ENCODE peak calls at places on chromosome 12, in six cellular contexts. X is neural progenitor cell, M is K562, S is kidney epithelial cell, I is MCF 10A, W is progenitor cell of endocrine pancreas. Y is an unnamed sample.

GRCh38 chr12:53052419-53053222 is 2.8 kb downstream of the TNS2 start:
- DNase-seq in X (no peak), M (no peak), S (no peak), I (peak), W (no peak), Y (no peak)

GRCh38 chr12:74415633-74416032 is 122.0 kb upstream of the ATXN7L3B start:
- DNase-seq in X (peak), M (peak), S (no peak), I (peak), W (no peak), Y (no peak)

GRCh38 chr12:126353604-126354003 is 1288.4 kb downstream of the AACS start:
- DNase-seq in X (no peak), M (no peak), S (no peak), I (peak), W (no peak), Y (no peak)

GRCh38 chr12:131066207-131066885 is 112.6 kb downstream of the ADGRD1 start:
- DNase-seq in X (no peak), M (no peak), S (no peak), I (no peak), W (no peak), Y (no peak)

GRCh38 chr12:49170924-49171323 is 18.0 kb downstream of the TUBA1A start:
- DNase-seq in X (no peak), M (no peak), S (no peak), I (no peak), W (no peak), Y (no peak)

GRCh38 chr12:27133022-27133590 is 50.7 kb upstream of the C12orf71 start:
- DNase-seq in X (no peak), M (no peak), S (no peak), I (no peak), W (no peak), Y (no peak)

GRCh38 chr12:4274960-4275868 is 1.7 kb downstream of the CCND2 start:
- DNase-seq in X (peak), M (no peak), S (no peak), I (no peak), W (no peak), Y (no peak)

GRCh38 chr12:113467154-113467513 is 4.5 kb downstream of the LHX5 start:
- DNase-seq in X (no peak), M (peak), S (no peak), I (no peak), W (no peak), Y (no peak)

GRCh38 chr12:70648831-70649230 is 11.6 kb upstream of the PTPRB start:
- DNase-seq in X (no peak), M (no peak), S (no peak), I (peak), W (no peak), Y (no peak)

GRCh38 chr12:4106617-4107016 is 166.9 kb upstream of the CCND2 start:
- DNase-seq in X (no peak), M (no peak), S (no peak), I (no peak), W (no peak), Y (no peak)

GRCh38 chr12:80374615-80375014 is 69.4 kb upstream of the PTPRQ start:
- DNase-seq in X (no peak), M (no peak), S (no peak), I (no peak), W (no peak), Y (no peak)

GRCh38 chr12:24668563-24668962 is 280.3 kb downstream of the BCAT1 start:
- DNase-seq in X (no peak), M (no peak), S (no peak), I (no peak), W (no peak), Y (no peak)

GRCh38 chr12:122686538-122686937 is 16.6 kb downstream of the HCAR2 start:
- DNase-seq in X (no peak), M (no peak), S (no peak), I (no peak), W (no peak), Y (no peak)

GRCh38 chr12:57079821-57080220 is 1.2 kb upstream of the NEMP1 start:
- DNase-seq in X (no peak), M (no peak), S (no peak), I (no peak), W (no peak), Y (no peak)

GRCh38 chr12:42498549-42499247 is 90.8 kb downstream of the PRICKLE1 start:
- DNase-seq in X (no peak), M (no peak), S (no peak), I (no peak), W (no peak), Y (no peak)

GRCh38 chr12:68367903-68368302 is 35.7 kb upstream of the MDM1 start:
- DNase-seq in X (no peak), M (no peak), S (no peak), I (no peak), W (no peak), Y (no peak)

GRCh38 chr12:92065018-92065499 is 80.6 kb downstream of the BTG1 start:
- DNase-seq in X (no peak), M (no peak), S (no peak), I (no peak), W (no peak), Y (no peak)

GRCh38 chr12:77065361-77066204 is at the start of gene E2F7:
- DNase-seq in X (peak), M (peak), S (peak), I (peak), W (peak), Y (no peak)

GRCh38 chr12:60437297-60437696 is 841.5 kb downstream of the SLC16A7 start:
- DNase-seq in X (no peak), M (no peak), S (no peak), I (no peak), W (no peak), Y (no peak)

GRCh38 chr12:106863185-106863584 is 88.7 kb downstream of the RIC8B start:
- DNase-seq in X (no peak), M (no peak), S (no peak), I (no peak), W (no peak), Y (no peak)

GRCh38 chr12:127389923-127390322 is 877.0 kb upstream of the TMEM132C start:
- DNase-seq in X (peak), M (no peak), S (peak), I (peak), W (peak), Y (no peak)

GRCh38 chr12:57899010-57899662 is 42.2 kb upstream of the ATP23 start:
- DNase-seq in X (no peak), M (no peak), S (no peak), I (peak), W (no peak), Y (no peak)

GRCh38 chr12:1566449-1567135 is 27.8 kb downstream of the FBXL14 start:
- DNase-seq in X (peak), M (peak), S (no peak), I (no peak), W (no peak), Y (no peak)

GRCh38 chr12:15982471-15982870 is 71.3 kb downstream of the DERA start:
- DNase-seq in X (no peak), M (no peak), S (no peak), I (peak), W (no peak), Y (no peak)

GRCh38 chr12:62252576-62252975 is 7.6 kb upstream of the USP15 start:
- DNase-seq in X (no peak), M (no peak), S (no peak), I (peak), W (no peak), Y (no peak)

GRCh38 chr12:28996688-28997087 is 152.4 kb upstream of the FAR2 start:
- DNase-seq in X (no peak), M (no peak), S (no peak), I (no peak), W (no peak), Y (no peak)

GRCh38 chr12:26744697-26745440 is 88.1 kb downstream of the ITPR2 start:
- DNase-seq in X (no peak), M (no peak), S (no peak), I (no peak), W (no peak), Y (no peak)

GRCh38 chr12:5088586-5089264 is 45.0 kb downstream of the KCNA5 start:
- DNase-seq in X (no peak), M (no peak), S (no peak), I (no peak), W (no peak), Y (no peak)

GRCh38 chr12:124170756-124171155 is 124.1 kb upstream of the RFLNA start:
- DNase-seq in X (no peak), M (no peak), S (no peak), I (no peak), W (no peak), Y (no peak)

GRCh38 chr12:92403210-92404175 is 257.8 kb upstream of the BTG1 start:
- DNase-seq in X (no peak), M (peak), S (peak), I (no peak), W (no peak), Y (peak)

GRCh38 chr12:15688202-15688736 is 100.9 kb downstream of the EPS8 start:
- DNase-seq in X (no peak), M (no peak), S (no peak), I (peak), W (no peak), Y (no peak)

GRCh38 chr12:49295087-49296001 is at the start of gene PRPH:
- DNase-seq in X (peak), M (no peak), S (no peak), I (no peak), W (no peak), Y (no peak)

GRCh38 chr12:52956987-52957386 is 8.1 kb downstream of the KRT18 start:
- DNase-seq in X (peak), M (no peak), S (no peak), I (no peak), W (no peak), Y (no peak)

GRCh38 chr12:122005252-122005651 is 16.4 kb upstream of the BCL7A start:
- DNase-seq in X (no peak), M (no peak), S (no peak), I (no peak), W (no peak), Y (no peak)

GRCh38 chr12:116959845-116960514 is 49.2 kb downstream of the FBXW8 start:
- DNase-seq in X (no peak), M (no peak), S (no peak), I (no peak), W (no peak), Y (no peak)

GRCh38 chr12:51326762-51327439 is 2.9 kb upstream of the BIN2 start:
- DNase-seq in X (no peak), M (peak), S (no peak), I (peak), W (no peak), Y (no peak)

GRCh38 chr12:102343361-102344121 is 136.8 kb downstream of the IGF1 start:
- DNase-seq in X (peak), M (no peak), S (no peak), I (peak), W (no peak), Y (no peak)

GRCh38 chr12:104958009-104958945 is at the start of gene SLC41A2:
- DNase-seq in X (peak), M (peak), S (peak), I (peak), W (peak), Y (peak)
- TF ChIP-seq CTCF in X (no peak), M (no peak), S (peak), I (peak), W (no peak), Y (peak)

GRCh38 chr12:108772247-108772646 is 40.9 kb upstream of the CORO1C start:
- DNase-seq in X (no peak), M (peak), S (no peak), I (no peak), W (no peak), Y (no peak)
- TF ChIP-seq CTCF in X (no peak), M (no peak), S (no peak), I (no peak), W (no peak), Y (no peak)

GRCh38 chr12:9066183-9066623 is 49.5 kb downstream of the A2M start:
- DNase-seq in X (no peak), M (no peak), S (no peak), I (no peak), W (no peak), Y (no peak)

GRCh38 chr12:9071518-9071917 is 44.2 kb downstream of the A2M start:
- DNase-seq in X (no peak), M (no peak), S (no peak), I (no peak), W (no peak), Y (no peak)

GRCh38 chr12:9070351-9070750 is 45.4 kb downstream of the A2M start:
- DNase-seq in X (no peak), M (no peak), S (no peak), I (no peak), W (no peak), Y (no peak)

GRCh38 chr12:9066755-9067433 is 48.8 kb downstream of the A2M start:
- DNase-seq in X (no peak), M (no peak), S (no peak), I (no peak), W (no peak), Y (no peak)

DNA sequence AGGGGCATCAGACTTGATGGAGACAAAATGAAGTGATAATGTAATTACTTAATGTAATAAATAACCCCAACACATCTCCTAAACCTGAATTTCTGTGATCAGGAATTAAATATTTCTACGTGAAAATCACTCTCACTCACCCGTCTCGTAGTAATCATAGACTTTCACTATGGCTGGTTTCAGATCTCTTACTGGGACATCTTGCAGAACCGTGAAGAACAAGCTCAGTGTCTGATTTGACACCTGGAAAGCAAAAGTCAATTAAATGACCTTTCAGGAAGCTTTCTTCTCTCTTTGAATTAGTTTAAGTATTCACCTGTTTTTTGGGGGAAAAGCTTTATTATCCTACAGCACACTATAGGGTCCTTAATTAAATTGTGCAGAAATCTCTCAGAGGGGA is 47.1 kb downstream of the A2M start:
- DNase-seq in X (no peak), M (no peak), S (no peak), I (no peak), W (no peak), Y (no peak)
- TF ChIP-seq CTCF in X (no peak), M (no peak), S (no peak), I (no peak), W (no peak), Y (no peak)

DNA sequence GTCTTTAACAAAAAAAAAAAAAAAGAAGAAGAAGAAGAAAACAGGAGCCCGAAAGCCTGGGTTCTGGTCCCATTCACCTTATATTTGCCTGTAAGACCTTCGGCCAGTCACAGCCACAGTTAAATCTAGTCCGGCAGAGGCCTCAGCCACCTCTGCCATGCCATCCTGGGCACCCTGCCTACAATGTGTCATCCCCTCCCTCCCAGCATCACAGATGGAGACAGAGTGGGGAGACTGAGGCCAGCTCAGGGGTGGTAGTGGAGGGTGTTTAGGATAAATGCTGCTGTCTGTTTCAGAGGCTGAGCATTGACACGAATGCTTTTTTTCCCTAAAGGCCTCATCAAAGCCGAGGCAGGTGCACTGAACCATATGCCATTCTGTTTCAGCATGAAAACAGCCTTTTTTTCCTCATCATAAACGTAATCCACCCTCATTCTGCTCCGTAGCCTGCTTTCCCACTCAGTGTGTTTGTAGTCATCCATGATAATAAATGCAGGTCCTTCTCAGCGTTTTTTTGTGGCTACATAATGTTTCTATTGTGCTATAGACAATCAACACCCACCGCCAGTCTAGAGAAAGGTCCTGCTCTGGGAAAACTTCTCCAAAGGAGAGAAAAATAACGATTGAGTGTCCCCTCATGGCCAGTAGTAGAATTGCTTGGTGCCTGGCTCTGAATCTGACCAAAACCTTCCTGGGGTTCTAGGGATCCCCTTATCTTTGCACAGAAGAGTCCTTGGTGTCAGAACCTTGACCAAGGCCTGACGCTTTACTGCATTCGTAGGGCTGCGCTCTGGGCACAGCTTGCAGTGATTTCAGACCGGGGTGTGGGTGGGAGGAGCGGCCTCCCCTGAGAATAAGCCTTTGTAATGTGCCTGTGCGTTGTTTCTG is 41.1 kb upstream of the TSPAN9 start:
- DNase-seq in X (peak), M (peak), S (no peak), I (no peak), W (no peak), Y (no peak)
- TF ChIP-seq CTCF in X (peak), M (peak), S (peak), I (peak), W (peak), Y (peak)

Y was measured in epithelial cell of proximal tubule.